ENCODE peak calls at places on chromosomes 4 and X, in six cellular contexts. P is neural crest cell; L is stimulated activated CD8-positive, alpha-beta memory T cell treated with anti-CD3 and anti-CD28 coated beads, Interleukin-15, amount 100 ng/mL, for 4 hours; R is HT1080; B is occipital lobe; S is activated effector memory CD4-positive, alpha-beta T cell treated with anti-CD3 and anti-CD28 coated beads, Interleukin-2, amount 50 U/mL, for 16 hours. D is an unnamed sample.
A peak's percentile ranks its signal among the peaks of the same experiment; 100 is the strongest.

GRCh38 chrX:40734956-40735317 is 405 bp downstream of the MED14 start:
- DNase-seq in R (no peak), L (no peak), S (no peak), P (no peak), B (no peak), D (no peak)

GRCh38 chr4:128244379-128244778 is 43.2 kb downstream of the PGRMC2 start:
- DNase-seq in B (no peak), P (no peak), S (no peak), R (peak; percentile 61), L (no peak), D (no peak)

GRCh38 chr4:27692098-27692679 is 831.5 kb downstream of the STIM2 start:
- DNase-seq in B (no peak), P (no peak), L (no peak), S (no peak), R (peak; percentile 42), D (no peak)

GRCh38 chrX:115054876-115055275 is 37.5 kb upstream of the IL13RA2 start:
- DNase-seq in L (no peak), R (no peak), P (no peak), S (no peak), B (no peak), D (no peak)

GRCh38 chr4:27357283-27357682 is 496.6 kb downstream of the STIM2 start:
- DNase-seq in R (no peak), P (no peak), S (no peak), B (no peak), L (no peak), D (no peak)

GRCh38 chr4:11106190-11106589 is 322.5 kb downstream of the HS3ST1 start:
- DNase-seq in P (no peak), S (no peak), L (no peak), R (peak; percentile 66), B (no peak), D (no peak)

GRCh38 chr4:163331629-163332360 is 601 bp downstream of the NPY1R start:
- DNase-seq in S (no peak), P (peak; percentile 21), R (no peak), B (peak; percentile 16), L (no peak), D (peak; percentile 30)

GRCh38 chrX:49040376-49040955 is 2.7 kb downstream of the TFE3 start:
- DNase-seq in S (no peak), L (no peak), R (peak; percentile 30), P (no peak), B (no peak), D (no peak)

GRCh38 chr4:127143460-127144190 is 489.1 kb upstream of the INTU start:
- DNase-seq in B (no peak), R (no peak), L (no peak), P (no peak), S (no peak), D (no peak)

GRCh38 chrX:2862404-2862803 is 33.7 kb downstream of the GYG2 start:
- DNase-seq in L (no peak), R (no peak), S (no peak), B (no peak), P (no peak), D (no peak)

GRCh38 chr4:71029504-71029903 is 36.1 kb downstream of the DCK start:
- DNase-seq in B (no peak), P (no peak), L (no peak), S (no peak), R (no peak), D (no peak)

GRCh38 chr4:142420461-142421095 is 425.5 kb downstream of the INPP4B start:
- DNase-seq in R (no peak), L (no peak), B (no peak), P (no peak), S (no peak), D (no peak)

GRCh38 chr4:53436251-53436650 is 58.8 kb downstream of the FIP1L1 start:
- DNase-seq in P (no peak), R (no peak), S (no peak), L (no peak), B (no peak), D (no peak)

GRCh38 chr4:153215976-153216375 is 11.7 kb downstream of the TRIM2 start:
- DNase-seq in P (no peak), L (no peak), R (no peak), B (no peak), S (no peak), D (no peak)

GRCh38 chr4:139015948-139016451 is 419 bp downstream of the NOCT start:
- DNase-seq in L (peak; percentile 19), S (peak; percentile 83), R (peak; percentile 26), B (peak; percentile 55), P (no peak), D (no peak)

GRCh38 chr4:8534129-8534528 is 46.1 kb upstream of the GPR78 start:
- DNase-seq in R (no peak), P (no peak), B (no peak), L (no peak), S (no peak), D (no peak)

GRCh38 chr4:22473268-22473667 is 42.6 kb downstream of the ADGRA3 start:
- DNase-seq in B (no peak), P (no peak), S (no peak), R (peak; percentile 34), L (no peak), D (no peak)

GRCh38 chr4:73788411-73788810 is 48.0 kb downstream of the CXCL8 start:
- DNase-seq in S (no peak), L (no peak), P (no peak), R (no peak), B (no peak), D (no peak)

D was measured in NCI-H1105.